ENCODE peak calls at places on chromosomes 12 and 14, in five cellular contexts. V is pulmonary artery endothelial cell, T is fibroblast of pulmonary artery, S is myocyte, W is frontal cortex. F is an unnamed sample.

GRCh38 chr14:103732868-103733626 is 17.4 kb downstream of the ZFYVE21 start:
- DNase-seq in V (no peak), T (no peak), S (no peak), W (no peak), F (no peak)

GRCh38 chr12:112096667-112097066 is 11.9 kb downstream of the NAA25 start:
- DNase-seq in V (no peak), T (peak; percentile 35), S (peak; percentile 12), W (no peak), F (no peak)

GRCh38 chr12:79643821-79644220 is 46.9 kb downstream of the PAWR start:
- DNase-seq in V (no peak), T (no peak), S (no peak), W (no peak), F (no peak)

GRCh38 chr12:53676715-53677611 is 1.1 kb upstream of the ATP5MC2 start:
- DNase-seq in V (no peak), T (peak; percentile 47), S (peak; percentile 66), W (peak; percentile 34), F (peak; percentile 68)

GRCh38 chr14:96470331-96470730 is 31.9 kb upstream of the PAPOLA start:
- DNase-seq in V (no peak), T (no peak), S (peak; percentile 47), W (no peak), F (no peak)

GRCh38 chr12:56725723-56726102 is 614 bp upstream of the NACA start:
- DNase-seq in V (no peak), T (no peak), S (no peak), W (no peak), F (no peak)

GRCh38 chr12:13530966-13531365 is 334.4 kb downstream of the EMP1 start:
- DNase-seq in V (no peak), T (no peak), S (no peak), W (no peak), F (no peak)

GRCh38 chr12:48350249-48351021 is at the start of gene ZNF641:
- DNase-seq in V (no peak), T (peak; percentile 73), S (peak; percentile 84), W (peak; percentile 82), F (peak; percentile 85)

GRCh38 chr14:51653096-51653814 is 1.5 kb downstream of the FRMD6 start:
- DNase-seq in V (peak; percentile 59), T (peak; percentile 91), S (peak; percentile 62), W (no peak), F (peak; percentile 23)

GRCh38 chr12:109888179-109889020 is 8.1 kb upstream of the GLTP start:
- DNase-seq in V (peak; percentile 22), T (peak; percentile 87), S (peak; percentile 22), W (no peak), F (no peak)

GRCh38 chr14:26872930-26873470 is 275.2 kb upstream of the NOVA1 start:
- DNase-seq in V (no peak), T (no peak), S (no peak), W (no peak), F (no peak)

GRCh38 chr14:35140718-35141581 is 18.6 kb downstream of the PRORP start:
- DNase-seq in V (no peak), T (peak; percentile 58), S (peak; percentile 20), W (no peak), F (peak; percentile 47)

GRCh38 chr12:112107728-112108447 is 695 bp downstream of the NAA25 start:
- DNase-seq in V (no peak), T (no peak), S (peak; percentile 80), W (no peak), F (peak; percentile 46)

GRCh38 chr14:50736932-50737419 is 68.9 kb upstream of the SAV1 start:
- DNase-seq in V (no peak), T (no peak), S (no peak), W (no peak), F (no peak)

GRCh38 chr12:110931315-110931728 is 10.9 kb upstream of the MYL2 start:
- DNase-seq in V (no peak), T (no peak), S (peak; percentile 95), W (no peak), F (no peak)

GRCh38 chr12:49043856-49044258 is 16.7 kb downstream of the KMT2D start:
- DNase-seq in V (no peak), T (peak; percentile 66), S (peak; percentile 67), W (peak; percentile 73), F (peak; percentile 74)

GRCh38 chr12:109488051-109488665 is 10.7 kb downstream of the UBE3B start:
- DNase-seq in V (no peak), T (no peak), S (no peak), W (no peak), F (no peak)

GRCh38 chr14:106277503-106277902 is 751.1 kb downstream of the TMEM121 start:
- DNase-seq in V (no peak), T (no peak), S (no peak), W (no peak), F (no peak)

GRCh38 chr12:94098466-94098865 is 49.9 kb upstream of the PLXNC1 start:
- DNase-seq in V (no peak), T (peak; percentile 58), S (peak; percentile 29), W (no peak), F (no peak)

GRCh38 chr14:24943024-24943423 is 106.9 kb downstream of the STXBP6 start:
- DNase-seq in V (no peak), T (no peak), S (no peak), W (no peak), F (no peak)

GRCh38 chr12:116601524-116601923 is 42.3 kb downstream of the MAP1LC3B2 start:
- DNase-seq in V (no peak), T (no peak), S (peak; percentile 40), W (no peak), F (peak; percentile 10)

GRCh38 chr12:85804663-85805062 is 31.5 kb downstream of the RASSF9 start:
- DNase-seq in V (no peak), T (peak; percentile 58), S (peak; percentile 18), W (no peak), F (no peak)

GRCh38 chr14:74763803-74764531 is 851 bp downstream of the YLPM1 start:
- DNase-seq in V (no peak), T (no peak), S (peak; percentile 29), W (no peak), F (peak; percentile 33)

GRCh38 chr14:100568998-100569733 is 18.1 kb downstream of the BEGAIN start:
- DNase-seq in V (no peak), T (no peak), S (no peak), W (peak; percentile 54), F (no peak)

GRCh38 chr14:70073924-70074566 is 114.7 kb downstream of the SLC8A3 start:
- DNase-seq in V (peak; percentile 8), T (peak; percentile 76), S (peak; percentile 46), W (peak; percentile 55), F (peak; percentile 87)

GRCh38 chr12:52628841-52629240 is 10.5 kb upstream of the KRT73 start:
- DNase-seq in V (no peak), T (no peak), S (no peak), W (no peak), F (no peak)

GRCh38 chr12:64612843-64613242 is 2.5 kb downstream of the RASSF3 start:
- DNase-seq in V (no peak), T (no peak), S (no peak), W (no peak), F (no peak)

GRCh38 chr14:101354726-101355125 is 206.6 kb upstream of the DIO3 start:
- DNase-seq in V (no peak), T (no peak), S (no peak), W (no peak), F (no peak)

F was measured in SJCRH30.